ENCODE peak calls at places on chromosomes 3 and 15, in seven cellular contexts. N is lower lobe of right lung; K is CD8-positive, alpha-beta T cell; B is fibroblast of lung; J is upper lobe of left lung; L is upper lobe of right lung; V is sigmoid colon. F is an unnamed sample.

GRCh38 chr3:111338059-111338698 is 203.8 kb upstream of the CD96 start:
- DNase-seq in N (no peak), K (peak; percentile 60), B (peak; percentile 68), J (peak; percentile 43), L (no peak), V (no peak), F (peak; percentile 81)

GRCh38 chr3:87503901-87504498 is 227.6 kb upstream of the POU1F1 start:
- DNase-seq in N (no peak), K (no peak), B (peak; percentile 71), J (peak; percentile 22), L (no peak), V (no peak), F (no peak)

GRCh38 chr3:138862924-138863775 is 28.4 kb upstream of the PIK3CB start:
- DNase-seq in N (no peak), K (no peak), B (peak; percentile 79), J (peak; percentile 64), L (no peak), V (no peak), F (peak; percentile 87)

GRCh38 chr15:77905301-77905920 is 172.1 kb downstream of the TBC1D2B start:
- DNase-seq in N (no peak), K (no peak), B (no peak), J (no peak), L (peak; percentile 55), V (peak; percentile 53), F (peak; percentile 30)

GRCh38 chr15:79431636-79432344 is at the start of gene MINAR1:
- DNase-seq in N (no peak), K (no peak), B (peak; percentile 74), J (no peak), L (no peak), V (no peak), F (no peak)

GRCh38 chr15:75648156-75649000 is 666 bp downstream of the SNX33 start:
- DNase-seq in N (peak; percentile 68), K (no peak), B (peak; percentile 44), J (peak; percentile 45), L (peak; percentile 81), V (peak; percentile 82), F (no peak)

GRCh38 chr3:42839616-42840015 is 30.4 kb downstream of the ACKR2 start:
- DNase-seq in N (no peak), K (no peak), B (peak; percentile 59), J (no peak), L (no peak), V (peak; percentile 73), F (peak; percentile 36)

GRCh38 chr3:39267631-39268553 is 11.9 kb downstream of the CX3CR1 start:
- DNase-seq in N (no peak), K (peak; percentile 68), B (no peak), J (no peak), L (no peak), V (no peak), F (no peak)

GRCh38 chr15:75920079-75920478 is 16.4 kb downstream of the FBXO22 start:
- DNase-seq in N (no peak), K (no peak), B (peak; percentile 66), J (no peak), L (no peak), V (no peak), F (no peak)

GRCh38 chr15:89835190-89835564 is 20.5 kb upstream of the ANPEP start:
- DNase-seq in N (no peak), K (no peak), B (no peak), J (no peak), L (no peak), V (no peak), F (no peak)

GRCh38 chr3:127729556-127730056 is 56.9 kb downstream of the ABTB1 start:
- DNase-seq in N (no peak), K (no peak), B (no peak), J (peak; percentile 49), L (no peak), V (no peak), F (no peak)

GRCh38 chr3:131396170-131396569 is 14.6 kb downstream of the NUDT16 start:
- DNase-seq in N (no peak), K (no peak), B (no peak), J (no peak), L (no peak), V (peak; percentile 75), F (no peak)

GRCh38 chr15:70049115-70049514 is 48.6 kb downstream of the TLE3 start:
- DNase-seq in N (peak; percentile 30), K (no peak), B (no peak), J (no peak), L (no peak), V (peak; percentile 47), F (no peak)

GRCh38 chr15:52020253-52021085 is 1.4 kb downstream of the MAPK6 start:
- DNase-seq in N (no peak), K (no peak), B (peak; percentile 35), J (no peak), L (no peak), V (no peak), F (no peak)

GRCh38 chr15:34794590-34795206 is 651 bp downstream of the ACTC1 start:
- DNase-seq in N (no peak), K (no peak), B (no peak), J (no peak), L (no peak), V (no peak), F (no peak)

GRCh38 chr3:146507331-146508120 is 36.9 kb downstream of the PLSCR1 start:
- DNase-seq in N (no peak), K (no peak), B (no peak), J (no peak), L (no peak), V (no peak), F (no peak)

GRCh38 chr15:83413054-83413719 is 34.0 kb upstream of the SH3GL3 start:
- DNase-seq in N (no peak), K (no peak), B (no peak), J (no peak), L (no peak), V (no peak), F (no peak)

GRCh38 chr3:33063651-33064051 is 33.3 kb downstream of the GLB1 start:
- DNase-seq in N (no peak), K (peak; percentile 62), B (peak; percentile 30), J (no peak), L (no peak), V (no peak), F (no peak)

GRCh38 chr3:100966049-100966471 is 27.2 kb downstream of the ABI3BP start:
- DNase-seq in N (no peak), K (no peak), B (no peak), J (no peak), L (no peak), V (no peak), F (no peak)

GRCh38 chr15:21267231-21267630 is 173.1 kb downstream of the POTEB3 start:
- DNase-seq in N (no peak), K (no peak), B (no peak), J (no peak), L (no peak), V (no peak), F (no peak)

GRCh38 chr15:21260966-21261395 is 179.3 kb downstream of the POTEB3 start:
- DNase-seq in N (peak; percentile 53), K (no peak), B (no peak), J (peak; percentile 25), L (peak; percentile 70), V (peak; percentile 62), F (peak; percentile 46)

GRCh38 chr15:21261965-21262850 is 178.1 kb downstream of the POTEB3 start:
- DNase-seq in N (peak; percentile 58), K (no peak), B (no peak), J (peak; percentile 27), L (peak; percentile 75), V (peak; percentile 64), F (no peak)

GRCh38 chr15:21261396-21261964 is 178.8 kb downstream of the POTEB3 start:
- DNase-seq in N (peak; percentile 56), K (no peak), B (no peak), J (peak; percentile 25), L (peak; percentile 73), V (peak; percentile 65), F (peak; percentile 43)

GRCh38 chr15:21262851-21263400 is 177.4 kb downstream of the POTEB3 start:
- DNase-seq in N (no peak), K (no peak), B (no peak), J (no peak), L (no peak), V (no peak), F (no peak)
- H3K9me3 ChIP-seq in N (no peaks in the 10 kb centered on the region), K (no peaks in the 10 kb centered on the region), B (no peaks in the 10 kb centered on the region), J (no peaks in the 10 kb centered on the region), L (no peaks in the 10 kb centered on the region), V (no peaks in the 10 kb centered on the region), F (no peaks in the 10 kb centered on the region)

GRCh38 chr3:172981407-172981983 is 159.5 kb downstream of the SPATA16 start:
- DNase-seq in N (no peak), K (no peak), B (no peak), J (no peak), L (no peak), V (no peak), F (no peak)

GRCh38 chr3:172980849-172981248 is 160.2 kb downstream of the SPATA16 start:
- DNase-seq in N (no peak), K (no peak), B (peak; percentile 10), J (no peak), L (no peak), V (no peak), F (no peak)

GRCh38 chr3:172984938-172985337 is 156.1 kb downstream of the SPATA16 start:
- DNase-seq in N (no peak), K (no peak), B (no peak), J (no peak), L (no peak), V (no peak), F (no peak)

GRCh38 chr3:172987268-172987667 is 153.8 kb downstream of the SPATA16 start:
- DNase-seq in N (no peak), K (no peak), B (no peak), J (no peak), L (no peak), V (no peak), F (no peak)

DNA sequence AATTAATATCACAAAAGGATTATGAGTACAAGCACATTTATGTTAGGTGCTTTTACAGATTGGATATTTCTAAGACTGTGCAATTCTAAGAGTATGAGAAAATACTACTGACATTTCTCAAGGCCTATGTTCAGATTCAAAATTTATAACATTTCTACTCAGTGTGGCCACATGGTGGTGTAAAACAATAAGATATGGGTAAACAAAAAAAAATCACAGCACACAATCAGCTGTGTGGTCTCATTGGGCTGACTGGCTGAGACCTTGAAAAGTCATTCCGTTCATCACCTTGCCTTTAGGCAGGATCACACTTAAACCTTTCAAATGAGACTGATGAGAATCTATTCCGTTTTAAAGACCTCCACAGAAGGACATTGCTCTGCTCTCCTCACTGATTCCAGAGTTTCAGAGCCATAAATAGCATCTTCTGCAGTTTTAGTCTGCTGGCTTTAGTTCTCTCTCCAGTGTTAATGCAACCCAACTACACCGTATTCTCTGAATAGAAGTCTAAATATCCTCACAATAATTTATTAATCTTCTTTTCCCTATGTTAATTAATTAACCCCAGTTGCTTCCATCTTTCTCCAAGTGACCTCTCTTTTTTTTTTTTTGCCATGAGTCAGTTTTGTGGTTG is 158.2 kb downstream of the SPATA16 start:
- DNase-seq in N (no peak), K (no peak), B (no peak), J (no peak), L (no peak), V (no peak), F (no peak)
- TF ChIP-seq CTCF in N (no peak), K (no peak), B (no peak), J (no peak), L (no peak), V (no peak), F (no peak)

GRCh38 chr3:84717894-84718293 is 240.9 kb upstream of the CADM2 start:
- DNase-seq in N (no peak), K (no peak), B (no peak), J (no peak), L (no peak), V (no peak), F (no peak)
- H3K9me3 ChIP-seq in N (no peaks in the 10 kb centered on the region), K (no peaks in the 10 kb centered on the region), B (no peaks in the 10 kb centered on the region), J (no peaks in the 10 kb centered on the region), L (no peaks in the 10 kb centered on the region), V (no peaks in the 10 kb centered on the region), F (no peaks in the 10 kb centered on the region)

GRCh38 chr15:81103857-81104256 is 30.2 kb upstream of the CFAP161 start:
- DNase-seq in N (no peak), K (no peak), B (no peak), J (no peak), L (no peak), V (no peak), F (no peak)
- TF ChIP-seq CTCF in N (no peak), K (no peak), B (no peak), J (no peak), L (no peak), V (no peak), F (no peak)

F was measured in Peyer's patch.